ENCODE peak calls at places on chromosome 9, in ten cellular contexts. V is GM23248; U is aorta; J is heart left ventricle; C is naive thymus-derived CD4-positive, alpha-beta T cell; P is pancreas; S is fibroblast of lung; N is astrocyte; Y is left ventricle myocardium inferior; W is body of pancreas. R is an unnamed sample.

GRCh38 chr9:134031071-134031470 is 5.8 kb downstream of the BRD3OS start:
- DNase-seq in V (no peak), U (peak; percentile 55), J (no peak), C (no peak), P (no peak), S (no peak), N (no peak), Y (no peak), W (no peak), R (no peak)

GRCh38 chr9:77488439-77489126 is 159.5 kb downstream of the GNA14 start:
- DNase-seq in V (peak; percentile 61), U (no peak), J (no peak), C (no peak), P (no peak), S (peak; percentile 41), N (no peak), Y (no peak), W (no peak), R (no peak)

GRCh38 chr9:114720296-114720695 is 38.3 kb upstream of the TEX48 start:
- DNase-seq in V (peak; percentile 50), U (no peak), J (no peak), C (no peak), P (no peak), S (no peak), N (no peak), Y (no peak), W (no peak), R (no peak)

GRCh38 chr9:21576331-21577189 is 94.4 kb upstream of the IFNE start:
- DNase-seq in V (peak; percentile 95), U (peak; percentile 53), J (no peak), C (peak; percentile 58), P (no peak), S (peak; percentile 88), N (peak; percentile 98), Y (no peak), W (no peak), R (no peak)

GRCh38 chr9:21252727-21253547 is 13.1 kb upstream of the IFNA14 start:
- DNase-seq in V (peak; percentile 64), U (no peak), J (peak; percentile 26), C (peak; percentile 23), P (no peak), S (peak; percentile 33), N (peak; percentile 16), Y (peak; percentile 24), W (no peak), R (peak; percentile 59)

GRCh38 chr9:6598249-6598725 is 47.2 kb downstream of the GLDC start:
- DNase-seq in V (no peak), U (no peak), J (no peak), C (no peak), P (no peak), S (peak; percentile 42), N (no peak), Y (no peak), W (no peak), R (no peak)

GRCh38 chr9:101848485-101848919 is 110.1 kb upstream of the GRIN3A start:
- DNase-seq in V (peak; percentile 1), U (no peak), J (no peak), C (no peak), P (no peak), S (no peak), N (peak; percentile 15), Y (no peak), W (no peak), R (no peak)

GRCh38 chr9:27534658-27535209 is 5.1 kb upstream of the MOB3B start:
- DNase-seq in V (no peak), U (no peak), J (no peak), C (no peak), P (no peak), S (no peak), N (no peak), Y (no peak), W (no peak), R (no peak)

GRCh38 chr9:72997387-72997995 is 44.6 kb upstream of the ALDH1A1 start:
- DNase-seq in V (no peak), U (no peak), J (no peak), C (no peak), P (peak; percentile 14), S (no peak), N (no peak), Y (no peak), W (peak; percentile 24), R (no peak)

GRCh38 chr9:17219261-17219660 is 84.4 kb downstream of the CNTLN start:
- DNase-seq in V (peak; percentile 27), U (no peak), J (no peak), C (no peak), P (no peak), S (peak; percentile 33), N (no peak), Y (no peak), W (no peak), R (no peak)

GRCh38 chr9:92133949-92134604 is 18.9 kb upstream of the SPTLC1 start:
- DNase-seq in V (peak; percentile 89), U (peak; percentile 93), J (peak; percentile 73), C (peak; percentile 60), P (peak; percentile 76), S (peak; percentile 72), N (peak; percentile 53), Y (peak; percentile 79), W (peak; percentile 76), R (peak; percentile 74)

GRCh38 chr9:85038824-85039540 is 369.5 kb downstream of the NTRK2 start:
- DNase-seq in V (no peak), U (no peak), J (no peak), C (no peak), P (no peak), S (no peak), N (peak; percentile 73), Y (no peak), W (no peak), R (no peak)

GRCh38 chr9:69970001-69970531 is 73.6 kb upstream of the MAMDC2 start:
- DNase-seq in V (peak; percentile 29), U (no peak), J (no peak), C (no peak), P (no peak), S (no peak), N (no peak), Y (no peak), W (no peak), R (no peak)

GRCh38 chr9:19901586-19901985 is 112.7 kb upstream of the SLC24A2 start:
- DNase-seq in V (no peak), U (no peak), J (no peak), C (no peak), P (no peak), S (no peak), N (no peak), Y (no peak), W (no peak), R (no peak)

GRCh38 chr9:33164138-33164809 is 2.9 kb downstream of the B4GALT1 start:
- DNase-seq in V (peak; percentile 53), U (no peak), J (no peak), C (no peak), P (no peak), S (no peak), N (no peak), Y (no peak), W (no peak), R (no peak)

GRCh38 chr9:33167949-33168535 is 906 bp upstream of the B4GALT1 start:
- DNase-seq in V (peak; percentile 50), U (no peak), J (no peak), C (no peak), P (no peak), S (no peak), N (no peak), Y (no peak), W (no peak), R (no peak)

GRCh38 chr9:33167084-33167948 is at the start of gene B4GALT1:
- DNase-seq in V (peak; percentile 96), U (peak; percentile 99), J (peak; percentile 98), C (peak; percentile 90), P (peak; percentile 95), S (peak; percentile 94), N (peak; percentile 84), Y (peak; percentile 98), W (peak; percentile 93), R (peak; percentile 95)

GRCh38 chr9:33165263-33166151 is 1.6 kb downstream of the B4GALT1 start:
- DNase-seq in V (peak; percentile 87), U (no peak), J (no peak), C (no peak), P (peak; percentile 67), S (peak; percentile 97), N (peak; percentile 84), Y (no peak), W (peak; percentile 68), R (no peak)

GRCh38 chr9:33166263-33167083 is 663 bp downstream of the B4GALT1 start:
- DNase-seq in V (peak; percentile 77), U (peak; percentile 89), J (peak; percentile 62), C (no peak), P (peak; percentile 26), S (peak; percentile 31), N (no peak), Y (peak; percentile 55), W (no peak), R (peak; percentile 58)
- H3K4me1 ChIP-seq in V (peaks cover 40% of the 10 kb centered on the region), U (no peaks in the 10 kb centered on the region), J (peaks cover 61% of the 10 kb centered on the region), C (peaks cover 50% of the 10 kb centered on the region), P (peaks cover 37% of the 10 kb centered on the region), S (peaks cover 24% of the 10 kb centered on the region), N (peaks cover 39% of the 10 kb centered on the region), Y (peaks cover 77% of the 10 kb centered on the region), W (peaks cover 73% of the 10 kb centered on the region), R (peaks cover 44% of the 10 kb centered on the region)

DNA sequence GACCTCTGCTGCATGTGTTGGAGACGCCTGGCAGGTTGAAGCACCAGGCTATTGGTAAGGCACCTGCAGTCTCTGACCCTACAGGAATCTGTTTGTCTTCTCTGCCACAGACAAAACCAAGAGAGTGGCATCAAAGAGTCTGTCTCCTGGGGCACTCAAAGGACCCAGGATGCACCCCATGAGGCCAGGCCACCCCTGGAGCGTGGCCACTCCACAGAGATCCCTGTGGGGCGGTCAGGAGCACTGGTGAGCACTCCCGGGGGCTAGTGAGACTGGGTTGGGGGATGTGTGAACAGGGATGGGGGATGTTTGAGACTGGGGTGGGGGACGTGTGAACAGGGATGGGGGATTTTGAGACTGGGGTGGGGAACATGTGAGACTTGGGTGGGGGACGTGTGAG is 240.3 kb downstream of the CACNA1B start:
- DNase-seq in V (no peak), U (no peak), J (no peak), C (no peak), P (no peak), S (no peak), N (no peak), Y (no peak), W (no peak), R (no peak)
- H3K9me3 ChIP-seq in V (no peaks in the 10 kb centered on the region), U (no peaks in the 10 kb centered on the region), J (no peaks in the 10 kb centered on the region), C (no peaks in the 10 kb centered on the region), P (no peaks in the 10 kb centered on the region), S (no peaks in the 10 kb centered on the region), N (peaks cover 10% of the 10 kb centered on the region), Y (no peaks in the 10 kb centered on the region), W (no peaks in the 10 kb centered on the region), R (no peaks in the 10 kb centered on the region)

GRCh38 chr9:93620881-93621820 is 44.8 kb downstream of the PHF2 start:
- DNase-seq in V (no peak), U (no peak), J (no peak), C (no peak), P (peak; percentile 36), S (no peak), N (no peak), Y (peak; percentile 50), W (peak; percentile 66), R (peak; percentile 85)
- H3K4me3 ChIP-seq in V (no peak overlapping the region), U (no peak overlapping the region), J (no peak overlapping the region), C (no peak overlapping the region), P (no peak overlapping the region), S (no peak overlapping the region), N (no peak overlapping the region), Y (no peak overlapping the region), W (no peak overlapping the region), R (no peak overlapping the region)

DNA sequence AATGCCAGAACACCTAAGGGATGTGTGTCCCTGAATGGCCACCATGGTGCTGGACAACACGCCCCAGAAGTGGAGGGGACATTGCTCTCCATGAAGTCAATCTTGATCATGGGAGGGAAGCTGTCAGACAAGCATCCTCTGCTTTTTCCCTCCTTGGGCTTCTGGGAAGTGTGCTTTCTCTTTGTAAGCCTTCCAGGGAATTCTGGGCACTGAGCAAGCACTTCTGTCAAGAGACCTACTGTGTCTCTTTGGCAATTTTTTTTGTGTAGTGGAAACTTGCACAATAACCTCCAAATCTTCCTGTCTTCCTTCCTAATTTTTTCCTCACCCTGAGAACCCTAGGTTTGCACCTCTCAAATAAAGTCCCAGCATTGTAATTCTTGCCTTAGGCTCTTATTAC is 132.0 kb downstream of the SEC61B start:
- DNase-seq in V (peak; percentile 57), U (no peak), J (no peak), C (no peak), P (no peak), S (peak; percentile 61), N (no peak), Y (no peak), W (no peak), R (no peak)
- H3K4me1 ChIP-seq in V (peaks cover 42% of the 10 kb centered on the region), U (no peaks in the 10 kb centered on the region), J (peaks cover 23% of the 10 kb centered on the region), C (no peaks in the 10 kb centered on the region), P (no peaks in the 10 kb centered on the region), S (peaks cover 19% of the 10 kb centered on the region), N (peaks cover 3% of the 10 kb centered on the region), Y (peaks cover 26% of the 10 kb centered on the region), W (no peaks in the 10 kb centered on the region), R (peaks cover 22% of the 10 kb centered on the region)